ENCODE peak calls at places on chromosome 15, in eight cellular contexts. Y is PC-9, V is endodermal cell, F is heart right ventricle, P is K562, Q is pancreas, O is tibial artery, A is GM23338. B is an unnamed sample. For H3K27me3, the result is how much of the 10 kb centered on the place peaks cover.

GRCh38 chr15:99361541-99362185 is 110.4 kb downstream of the LRRC28 start:
- DNase-seq in Y (no peak), V (no peak), F (no peak), A (peak), P (peak), Q (no peak), O (no peak), B (no peak)

GRCh38 chr15:92118162-92118935 is 264.8 kb downstream of the SLCO3A1 start:
- DNase-seq in V (peak), A (peak), Y (peak), O (no peak), Q (no peak), P (no peak), F (no peak), B (no peak)

GRCh38 chr15:69045810-69046209 is 31.3 kb downstream of the NOX5 start:
- DNase-seq in O (no peak), P (peak), A (peak), Y (peak), V (no peak), F (no peak), Q (no peak), B (no peak)

GRCh38 chr15:85932391-85932790 is 137.7 kb upstream of the KLHL25 start:
- DNase-seq in A (no peak), Y (no peak), V (no peak), O (no peak), P (no peak), F (no peak), Q (no peak), B (no peak)

GRCh38 chr15:34122771-34123183 is 20.9 kb downstream of the PGBD4 start:
- DNase-seq in Q (no peak), P (no peak), F (no peak), O (no peak), V (no peak), A (no peak), Y (no peak), B (no peak)

GRCh38 chr15:68261241-68261640 is 16.3 kb upstream of the FEM1B start:
- DNase-seq in O (no peak), Y (no peak), P (no peak), F (no peak), Q (no peak), A (no peak), V (no peak), B (no peak)

GRCh38 chr15:100766225-100767001 is 113.2 kb upstream of the ALDH1A3 start:
- DNase-seq in F (no peak), O (peak), Q (no peak), P (no peak), Y (no peak), V (peak), A (no peak), B (no peak)

GRCh38 chr15:77639431-77639830 is 6.7 kb upstream of the LINGO1 start:
- DNase-seq in O (no peak), P (no peak), Y (no peak), F (no peak), A (no peak), V (no peak), Q (no peak), B (no peak)

GRCh38 chr15:67097893-67098740 is 32.7 kb downstream of the SMAD3 start:
- DNase-seq in P (peak), O (no peak), F (no peak), A (no peak), Q (no peak), Y (peak), V (no peak), B (peak)

GRCh38 chr15:89756897-89757296 is 5.8 kb upstream of the MESP1 start:
- DNase-seq in F (no peak), V (no peak), O (no peak), Q (no peak), Y (no peak), A (no peak), P (no peak), B (no peak)

GRCh38 chr15:98599911-98600685 is 48.2 kb upstream of the IGF1R start:
- DNase-seq in A (peak), F (peak), P (no peak), Q (peak), O (no peak), V (peak), Y (peak), B (peak)

GRCh38 chr15:94097567-94097966 is 133.8 kb upstream of the MCTP2 start:
- DNase-seq in Y (no peak), A (no peak), Q (no peak), V (no peak), P (no peak), F (no peak), O (no peak), B (no peak)

GRCh38 chr15:76809704-76810103 is 95.4 kb downstream of the SCAPER start:
- DNase-seq in F (no peak), V (no peak), O (no peak), A (no peak), Y (no peak), Q (no peak), P (no peak), B (no peak)

GRCh38 chr15:78662028-78662427 is 21.0 kb upstream of the CHRNB4 start:
- DNase-seq in O (no peak), P (no peak), Y (no peak), A (no peak), Q (no peak), V (no peak), F (no peak), B (no peak)

GRCh38 chr15:32872606-32873291 is 154.9 kb downstream of the GREM1 start:
- DNase-seq in F (peak), A (no peak), Y (no peak), Q (no peak), V (no peak), O (peak), P (no peak), B (peak)

GRCh38 chr15:48025118-48025517 is 95.7 kb upstream of the SLC24A5 start:
- DNase-seq in Q (no peak), O (no peak), P (no peak), F (no peak), V (no peak), A (no peak), Y (no peak), B (no peak)

GRCh38 chr15:99168601-99169580 is 64.0 kb downstream of the SYNM start:
- DNase-seq in A (no peak), V (no peak), O (no peak), P (no peak), Q (no peak), Y (no peak), F (no peak), B (no peak)

GRCh38 chr15:60000113-60000823 is 3.8 kb upstream of the FOXB1 start:
- DNase-seq in Y (no peak), V (peak), O (no peak), A (peak), F (no peak), Q (no peak), P (no peak), B (no peak)

GRCh38 chr15:56342653-56343052 is 22.6 kb upstream of the TEX9 start:
- DNase-seq in O (no peak), Q (no peak), P (no peak), A (no peak), F (no peak), V (no peak), Y (no peak), B (no peak)

GRCh38 chr15:27490867-27491595 is 520.0 kb downstream of the GABRG3 start:
- DNase-seq in P (no peak), O (no peak), Y (no peak), V (no peak), Q (no peak), F (no peak), A (peak), B (no peak)

GRCh38 chr15:77584201-77584600 is 48.5 kb downstream of the LINGO1 start:
- DNase-seq in Q (no peak), O (no peak), V (peak), A (peak), P (peak), Y (no peak), F (no peak), B (no peak)

GRCh38 chr15:55116636-55117035 is 80.1 kb downstream of the RSL24D1 start:
- DNase-seq in O (no peak), A (no peak), P (no peak), V (no peak), Y (no peak), Q (no peak), F (no peak), B (no peak)

GRCh38 chr15:86329311-86330013 is 249.8 kb downstream of the AGBL1 start:
- DNase-seq in P (no peak), Y (no peak), Q (no peak), V (no peak), A (no peak), O (no peak), F (no peak), B (no peak)

GRCh38 chr15:42038401-42038800 is 17.6 kb upstream of the PLA2G4E start:
- DNase-seq in A (no peak), Q (no peak), P (no peak), F (no peak), O (no peak), Y (no peak), V (peak), B (no peak)

GRCh38 chr15:84748274-84749110 is at the start of gene ZNF592:
- DNase-seq in V (peak), Y (peak), Q (peak), A (peak), P (peak), F (peak), O (peak), B (peak)

GRCh38 chr15:101167791-101168462 is 83.9 kb downstream of the CHSY1 start:
- DNase-seq in A (no peak), P (peak), O (peak), Q (no peak), F (peak), Y (peak), V (no peak), B (peak)

GRCh38 chr15:83928392-83928734 is 274.4 kb downstream of the ADAMTSL3 start:
- DNase-seq in V (no peak), Q (no peak), A (no peak), Y (no peak), O (no peak), P (no peak), F (no peak), B (no peak)

GRCh38 chr15:28892789-28893610 is 7.2 kb downstream of the APBA2 start:
- DNase-seq in P (no peak), A (no peak), O (no peak), F (no peak), V (no peak), Y (no peak), Q (no peak), B (no peak)

GRCh38 chr15:90851945-90852344 is 16.4 kb upstream of the FURIN start:
- DNase-seq in Y (no peak), O (no peak), F (no peak), P (no peak), V (no peak), A (no peak), Q (no peak), B (no peak)

GRCh38 chr15:52255008-52255407 is 40.6 kb downstream of the MYO5C start:
- DNase-seq in V (no peak), Y (no peak), P (no peak), Q (no peak), F (no peak), A (no peak), O (no peak), B (no peak)

GRCh38 chr15:52234596-52235541 is 43.7 kb upstream of the GNB5 start:
- DNase-seq in P (no peak), F (no peak), V (no peak), A (no peak), Q (no peak), O (no peak), Y (no peak), B (peak)

GRCh38 chr15:38860253-38860652 is 295.6 kb upstream of the RASGRP1 start:
- DNase-seq in O (no peak), F (no peak), Q (no peak), A (peak), Y (no peak), P (no peak), V (no peak), B (no peak)

GRCh38 chr15:48017747-48018146 is 103.0 kb upstream of the SLC24A5 start:
- DNase-seq in O (no peak), F (no peak), V (no peak), P (no peak), A (no peak), Y (no peak), Q (no peak), B (no peak)

GRCh38 chr15:29968099-29968892 is 114.5 kb upstream of the GOLGA8J start:
- DNase-seq in A (peak), F (no peak), V (peak), O (no peak), Y (peak), P (no peak), Q (peak), B (no peak)

GRCh38 chr15:33234019-33234418 is 39.5 kb upstream of the FMN1 start:
- DNase-seq in F (no peak), O (no peak), A (peak), Y (peak), P (peak), V (no peak), Q (no peak), B (no peak)

GRCh38 chr15:98983333-98983732 is 24.3 kb downstream of the PGPEP1L start:
- DNase-seq in Y (peak), V (no peak), P (peak), A (no peak), F (peak), Q (no peak), O (peak), B (peak)

GRCh38 chr15:37121492-37121891 is 21.1 kb upstream of the MEIS2 start:
- DNase-seq in P (no peak), V (no peak), A (no peak), F (no peak), O (no peak), Q (no peak), Y (no peak), B (no peak)

GRCh38 chr15:37122703-37123102 is 22.4 kb upstream of the MEIS2 start:
- DNase-seq in Y (no peak), A (no peak), F (no peak), O (no peak), P (no peak), V (no peak), Q (no peak), B (no peak)

GRCh38 chr15:37130356-37130755 is 30.0 kb upstream of the MEIS2 start:
- DNase-seq in Q (no peak), O (no peak), P (no peak), Y (no peak), V (no peak), F (no peak), A (no peak), B (no peak)

GRCh38 chr15:37124330-37124729 is 24.0 kb upstream of the MEIS2 start:
- DNase-seq in O (no peak), P (no peak), Q (no peak), V (no peak), A (no peak), Y (no peak), F (no peak), B (no peak)

GRCh38 chr15:37125143-37125542 is 24.8 kb upstream of the MEIS2 start:
- DNase-seq in V (no peak), A (no peak), O (no peak), Q (no peak), Y (no peak), F (no peak), P (no peak), B (no peak)
- H3K27me3 ChIP-seq in V (under half), A (under half), O (under half), Q (under half), Y (under half), F (under half), P (under half), B (under half)

GRCh38 chr15:62994439-62994838 is 48.1 kb upstream of the TPM1 start:
- DNase-seq in O (no peak), A (no peak), Y (no peak), V (no peak), P (no peak), F (no peak), Q (no peak), B (no peak)
- H3K27ac ChIP-seq in O (peak), A (no peak), Y (no peak), V (no peak), P (no peak), F (no peak), Q (no peak), B (no peak)

DNA sequence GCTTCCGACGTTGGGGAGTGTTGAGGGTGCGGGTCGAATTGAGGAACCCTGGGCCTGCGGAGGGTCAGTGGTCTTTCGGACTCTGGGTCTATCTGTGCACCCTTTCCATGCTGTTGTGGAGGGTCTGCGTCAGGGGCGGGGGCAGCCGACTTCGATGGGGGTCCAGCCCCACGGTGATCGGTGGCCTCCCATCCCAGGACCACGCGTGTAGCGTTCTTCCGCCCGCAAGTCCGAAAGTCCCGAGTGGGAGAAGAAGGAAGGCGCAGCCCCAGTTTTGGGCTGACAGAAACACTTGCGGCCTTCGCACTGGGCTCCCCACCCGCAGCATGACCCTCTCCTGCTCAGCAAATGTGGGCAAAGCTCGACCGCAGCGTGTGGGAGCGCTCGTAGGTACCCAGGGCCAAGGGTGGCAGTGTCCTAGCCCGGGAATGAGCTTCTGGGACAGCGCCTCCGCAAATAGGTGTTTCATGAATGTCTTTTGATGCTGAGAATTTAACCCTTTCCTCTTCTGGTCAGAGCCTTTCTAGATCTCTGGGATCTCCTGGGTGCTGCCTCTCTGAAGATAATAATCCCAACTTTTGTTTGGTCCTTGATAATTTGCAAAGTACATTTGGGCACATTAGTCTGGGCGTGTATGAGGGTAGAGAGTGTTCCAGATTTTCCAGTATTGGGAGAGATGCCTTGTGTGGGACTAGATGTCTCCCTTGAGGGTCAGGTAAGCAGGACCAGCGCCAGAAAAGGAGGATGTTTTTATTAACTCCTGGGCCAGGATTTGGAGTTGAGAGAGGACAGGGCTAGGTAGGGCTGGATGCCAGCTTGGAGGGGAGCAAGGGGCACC is 2.3 kb upstream of the DLL4 start:
- DNase-seq in P (no peak), V (peak), A (peak), O (no peak), Q (no peak), F (no peak), Y (no peak), B (no peak)
- H3K27me3 ChIP-seq in P (under half), V (half or more), A (half or more), O (under half), Q (under half), F (under half), Y (under half), B (half or more)

GRCh38 chr15:62592920-62593319 is 427.8 kb upstream of the C2CD4B start:
- DNase-seq in P (no peak), A (no peak), F (no peak), V (no peak), O (no peak), Y (no peak), Q (no peak), B (no peak)

GRCh38 chr15:62594017-62594416 is 428.9 kb upstream of the C2CD4B start:
- DNase-seq in Y (no peak), F (no peak), V (no peak), O (no peak), Q (no peak), A (no peak), P (no peak), B (no peak)

GRCh38 chr15:62588930-62589655 is 424.0 kb upstream of the C2CD4B start:
- DNase-seq in P (no peak), A (no peak), V (no peak), Q (no peak), O (no peak), F (no peak), Y (no peak), B (no peak)

DNA sequence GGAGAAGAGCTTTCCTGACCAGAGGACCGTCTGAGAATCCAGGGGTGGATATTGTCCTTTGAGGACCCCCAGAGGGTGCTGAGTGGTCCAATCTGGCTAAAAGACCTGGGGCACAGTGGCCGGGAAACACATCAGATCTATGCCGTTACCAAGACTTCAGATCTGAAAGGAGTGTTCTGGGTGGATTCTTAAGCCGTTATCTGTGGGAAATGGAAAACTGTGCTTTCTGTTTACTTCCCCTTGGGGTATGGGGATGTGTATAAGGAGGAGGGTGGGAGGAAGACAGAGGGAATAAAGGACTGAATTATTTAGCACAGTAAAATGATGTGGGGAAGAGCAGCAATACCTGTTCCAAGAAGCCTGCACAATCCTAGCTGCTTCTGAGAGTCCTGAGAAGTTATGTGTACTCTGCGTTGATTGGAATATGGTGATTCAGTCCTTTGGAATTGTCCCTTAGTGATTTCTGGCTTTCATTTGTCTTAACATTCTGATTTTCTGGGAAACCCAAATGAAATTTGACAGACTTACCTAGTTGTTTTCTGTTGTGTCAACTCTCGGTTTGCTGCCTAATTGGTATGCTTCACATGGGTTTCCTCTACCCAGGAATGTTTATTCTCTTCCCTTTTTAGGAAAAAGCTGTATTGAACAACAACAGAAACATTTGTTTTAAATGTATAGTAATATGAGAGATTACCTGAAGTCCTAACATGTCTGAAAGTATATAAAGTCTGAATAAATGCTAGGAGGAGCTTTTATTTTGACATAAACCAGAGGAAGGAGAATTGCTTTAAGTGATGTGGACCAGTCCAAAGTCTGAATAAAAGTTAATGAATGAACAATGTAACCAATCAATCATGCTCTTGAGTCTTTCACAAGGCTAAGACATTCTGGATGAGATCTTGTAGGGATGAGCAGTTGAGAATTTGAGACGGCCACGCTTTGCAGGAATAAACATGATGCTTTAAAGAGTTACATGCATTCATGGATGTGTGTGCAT is 427.1 kb upstream of the C2CD4B start:
- DNase-seq in O (no peak), Q (no peak), F (no peak), V (no peak), P (no peak), A (no peak), Y (no peak), B (no peak)
- H3K27ac ChIP-seq in O (peak), Q (no peak), F (no peak), V (no peak), P (no peak), A (no peak), Y (no peak), B (peak)

DNA sequence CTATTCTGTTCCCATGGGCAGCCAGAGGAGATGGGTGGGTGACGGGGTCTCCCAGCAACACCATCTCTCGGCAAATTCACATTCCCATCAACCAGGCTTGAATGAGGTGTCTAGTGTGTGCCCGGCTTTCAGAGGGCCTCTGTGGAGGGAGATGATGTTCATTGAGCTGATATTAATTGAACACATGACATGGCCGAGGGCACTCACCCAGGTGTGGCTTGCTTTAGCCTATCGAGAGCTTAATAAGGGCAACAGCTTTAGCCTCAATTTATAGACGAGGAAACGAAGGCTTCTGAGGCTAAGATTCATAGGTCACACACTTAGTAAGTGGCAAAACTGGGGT is 287.9 kb downstream of the UACA start:
- DNase-seq in A (no peak), O (no peak), F (no peak), Q (no peak), P (no peak), V (no peak), Y (no peak), B (no peak)
- H3K27me3 ChIP-seq in A (under half), O (under half), F (under half), Q (under half), P (half or more), V (under half), Y (under half), B (under half)

B was measured in transverse colon.